ENCODE peak calls at places on chromosomes 13 and 19, in six cellular contexts. M, O, E, D, J and H are unnamed samples.

GRCh38 chr19:33403221-33403972 is 29.9 kb downstream of the CEBPG start:
- DNase-seq in M (no peak), O (no peak), E (no peak), D (peak; percentile 14), J (no peak), H (no peak)

GRCh38 chr13:36432106-36432544 is at the start of gene CCNA1:
- DNase-seq in M (peak; percentile 38), O (peak; percentile 15), E (no peak), D (peak; percentile 42), J (no peak), H (peak; percentile 21)

GRCh38 chr19:8366121-8366581 is 2.2 kb downstream of the ANGPTL4 start:
- DNase-seq in M (no peak), O (no peak), E (no peak), D (no peak), J (no peak), H (no peak)

GRCh38 chr13:94620286-94620896 is 18.7 kb downstream of the GPR180 start:
- DNase-seq in M (peak; percentile 40), O (no peak), E (peak; percentile 30), D (no peak), J (no peak), H (peak; percentile 53)

GRCh38 chr13:61029064-61029463 is 386.6 kb downstream of the PCDH20 start:
- DNase-seq in M (no peak), O (no peak), E (no peak), D (no peak), J (no peak), H (no peak)

GRCh38 chr13:26759156-26759906 is 1.3 kb downstream of the GPR12 start:
- DNase-seq in M (no peak), O (no peak), E (no peak), D (no peak), J (no peak), H (no peak)

GRCh38 chr13:67147257-67148218 is 82.6 kb downstream of the PCDH9 start:
- DNase-seq in M (peak; percentile 65), O (no peak), E (no peak), D (no peak), J (no peak), H (peak; percentile 2)

GRCh38 chr13:30615851-30616311 is 1.8 kb upstream of the USPL1 start:
- DNase-seq in M (peak; percentile 69), O (no peak), E (no peak), D (no peak), J (no peak), H (peak; percentile 75)

GRCh38 chr19:19381007-19381926 is 24.2 kb upstream of the GATAD2A start:
- DNase-seq in M (no peak), O (no peak), E (no peak), D (no peak), J (no peak), H (no peak)

GRCh38 chr19:5592531-5592930 is 24.8 kb upstream of the TINCR start:
- DNase-seq in M (no peak), O (no peak), E (no peak), D (no peak), J (no peak), H (no peak)

GRCh38 chr13:31629085-31629785 is 110.1 kb upstream of the RXFP2 start:
- DNase-seq in M (peak; percentile 52), O (no peak), E (no peak), D (no peak), J (no peak), H (peak; percentile 86)

GRCh38 chr19:13882841-13883240 is 5.9 kb downstream of the NANOS3 start:
- DNase-seq in M (no peak), O (no peak), E (no peak), D (no peak), J (no peak), H (no peak)

GRCh38 chr19:52102163-52102562 is 6.6 kb upstream of the ZNF841 start:
- DNase-seq in M (no peak), O (no peak), E (no peak), D (no peak), J (no peak), H (no peak)

GRCh38 chr13:111906306-111906705 is 160.6 kb upstream of the SOX1 start:
- DNase-seq in M (no peak), O (no peak), E (no peak), D (no peak), J (no peak), H (no peak)

GRCh38 chr13:40818926-40819325 is 29.5 kb downstream of the SLC25A15 start:
- DNase-seq in M (no peak), O (no peak), E (no peak), D (no peak), J (no peak), H (no peak)

GRCh38 chr19:34639491-34640085 is 37.4 kb downstream of the SCGB2B2 start:
- DNase-seq in M (peak; percentile 92), O (peak; percentile 47), E (no peak), D (no peak), J (no peak), H (peak; percentile 76)

DNA sequence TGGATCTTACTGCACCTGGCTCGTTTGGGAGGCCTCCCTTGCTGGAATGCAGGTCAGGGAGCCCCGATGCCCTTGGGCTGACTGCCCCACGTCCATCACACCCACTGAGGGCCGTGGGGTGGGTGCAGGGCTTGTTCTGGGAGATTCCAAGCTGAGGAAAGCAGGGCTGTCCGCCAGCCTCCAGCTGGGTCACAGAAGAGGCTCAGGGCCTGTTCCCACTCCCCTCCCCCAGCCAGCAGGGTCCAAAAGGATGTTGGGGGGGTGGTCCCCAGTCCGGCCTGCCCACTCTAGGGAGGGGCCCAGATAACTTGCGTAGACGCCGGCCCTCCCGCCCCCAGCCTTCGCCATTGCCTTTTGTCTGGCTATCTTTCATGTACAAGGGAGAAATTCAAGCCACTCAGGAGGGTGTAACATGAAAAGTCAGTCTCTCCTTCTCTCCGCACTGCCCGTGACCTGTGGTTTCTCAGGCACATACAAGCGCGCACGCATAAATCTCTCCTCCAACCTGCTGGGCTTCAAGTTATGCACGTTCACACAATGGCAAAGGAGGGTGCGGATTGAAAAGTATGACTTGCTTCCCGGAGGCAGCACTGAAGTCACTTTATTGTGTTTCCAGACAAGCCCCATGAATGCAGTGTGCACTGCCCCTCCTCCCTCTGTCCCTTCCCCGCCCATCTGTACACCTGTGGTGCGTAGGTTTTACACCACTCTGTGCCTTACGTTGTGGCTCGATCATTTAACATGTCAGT is 20.2 kb downstream of the CARM1 start:
- DNase-seq in M (no peak), O (no peak), E (peak; percentile 78), D (no peak), J (no peak), H (no peak)
- H3K4me1 ChIP-seq in M (peaks cover 6% of the 10 kb centered on the region), O (peaks cover 16% of the 10 kb centered on the region), E (peaks cover 28% of the 10 kb centered on the region), D (peaks cover 5% of the 10 kb centered on the region), J (peaks cover 2% of the 10 kb centered on the region), H (peaks cover 5% of the 10 kb centered on the region)

GRCh38 chr19:41551711-41552110 is 24.3 kb upstream of the CEACAM21 start:
- DNase-seq in M (no peak), O (no peak), E (no peak), D (no peak), J (no peak), H (no peak)

GRCh38 chr19:41551212-41551610 is 24.8 kb upstream of the CEACAM21 start:
- DNase-seq in M (no peak), O (no peak), E (no peak), D (no peak), J (no peak), H (no peak)

GRCh38 chr19:41554902-41555301 is 21.1 kb upstream of the CEACAM21 start:
- DNase-seq in M (no peak), O (no peak), E (no peak), D (no peak), J (no peak), H (no peak)

GRCh38 chr19:41553804-41554203 is 22.2 kb upstream of the CEACAM21 start:
- DNase-seq in M (no peak), O (no peak), E (no peak), D (no peak), J (no peak), H (no peak)

GRCh38 chr19:41552558-41552957 is 23.4 kb upstream of the CEACAM21 start:
- DNase-seq in M (no peak), O (no peak), E (no peak), D (no peak), J (no peak), H (no peak)
- H3K4me1 ChIP-seq in M (no peaks in the 10 kb centered on the region), O (peaks cover 12% of the 10 kb centered on the region), E (no peaks in the 10 kb centered on the region), D (no peaks in the 10 kb centered on the region), J (no peaks in the 10 kb centered on the region), H (no peaks in the 10 kb centered on the region)

GRCh38 chr13:98514268-98514667 is 62.6 kb downstream of the STK24 start:
- DNase-seq in M (no peak), O (no peak), E (no peak), D (no peak), J (no peak), H (no peak)
- H3K4me1 ChIP-seq in M (peaks cover 14% of the 10 kb centered on the region), O (peaks cover 21% of the 10 kb centered on the region), E (peaks cover 27% of the 10 kb centered on the region), D (peaks cover 5% of the 10 kb centered on the region), J (peaks cover 5% of the 10 kb centered on the region), H (peaks cover 14% of the 10 kb centered on the region)

DNA sequence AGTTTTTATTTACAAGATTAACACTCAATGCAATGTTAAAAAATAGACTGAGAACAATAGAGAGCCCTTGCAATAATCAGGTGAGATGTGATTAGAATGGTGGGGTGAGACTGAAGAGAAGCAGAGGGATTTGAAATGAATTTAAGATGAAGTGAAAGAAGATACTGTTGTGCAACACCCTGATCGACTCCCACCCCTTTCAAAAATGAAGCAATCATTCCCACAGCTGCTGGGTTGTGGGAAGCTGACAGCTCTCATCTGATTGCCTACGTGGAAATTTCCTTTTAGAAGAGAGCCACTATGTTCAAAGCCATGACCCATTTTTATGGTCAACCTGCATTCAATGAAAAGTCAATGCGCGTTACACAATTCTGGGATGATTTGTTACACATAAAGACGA is 1374.9 kb downstream of the PCDH9 start:
- DNase-seq in M (peak; percentile 66), O (no peak), E (no peak), D (no peak), J (no peak), H (no peak)
- H3K4me1 ChIP-seq in M (peaks cover 9% of the 10 kb centered on the region), O (no peaks in the 10 kb centered on the region), E (no peaks in the 10 kb centered on the region), D (no peaks in the 10 kb centered on the region), J (no peaks in the 10 kb centered on the region), H (no peaks in the 10 kb centered on the region)

DNA sequence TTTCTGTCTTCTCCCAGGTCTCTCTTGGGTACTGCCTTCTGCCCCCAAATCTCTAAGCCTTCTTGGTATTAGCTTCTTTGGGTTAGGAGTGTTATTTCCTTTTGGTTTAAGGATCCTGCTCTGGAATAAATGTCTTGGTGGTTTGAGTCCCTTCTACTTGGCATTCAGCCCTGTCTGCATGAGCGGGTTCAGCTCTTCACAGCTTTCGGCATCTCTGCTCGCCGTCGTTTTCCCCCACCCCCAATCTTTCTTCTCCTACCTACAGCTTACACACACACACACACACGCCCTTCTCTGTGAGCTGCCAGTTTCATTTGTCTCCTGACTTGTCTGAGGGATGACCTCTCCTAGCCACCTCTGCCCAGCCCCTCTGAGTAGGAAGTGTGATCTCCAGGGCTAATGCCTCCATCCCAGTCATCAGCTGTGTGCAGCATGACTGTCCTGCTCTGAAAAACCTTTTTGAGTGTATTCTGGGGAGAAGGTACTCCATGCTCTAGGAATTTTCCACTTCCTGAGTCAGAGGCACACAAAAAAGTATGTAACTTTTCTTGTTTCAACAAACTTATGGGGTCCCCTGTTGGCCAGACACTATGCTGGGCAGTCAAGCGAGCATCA is 4.7 kb downstream of the CNOT3 start:
- DNase-seq in M (no peak), O (no peak), E (no peak), D (no peak), J (no peak), H (peak; percentile 58)
- H3K4me1 ChIP-seq in M (peaks cover 7% of the 10 kb centered on the region), O (peaks cover 24% of the 10 kb centered on the region), E (peaks cover 21% of the 10 kb centered on the region), D (peaks cover 15% of the 10 kb centered on the region), J (peaks cover 10% of the 10 kb centered on the region), H (peaks cover 21% of the 10 kb centered on the region)

DNA sequence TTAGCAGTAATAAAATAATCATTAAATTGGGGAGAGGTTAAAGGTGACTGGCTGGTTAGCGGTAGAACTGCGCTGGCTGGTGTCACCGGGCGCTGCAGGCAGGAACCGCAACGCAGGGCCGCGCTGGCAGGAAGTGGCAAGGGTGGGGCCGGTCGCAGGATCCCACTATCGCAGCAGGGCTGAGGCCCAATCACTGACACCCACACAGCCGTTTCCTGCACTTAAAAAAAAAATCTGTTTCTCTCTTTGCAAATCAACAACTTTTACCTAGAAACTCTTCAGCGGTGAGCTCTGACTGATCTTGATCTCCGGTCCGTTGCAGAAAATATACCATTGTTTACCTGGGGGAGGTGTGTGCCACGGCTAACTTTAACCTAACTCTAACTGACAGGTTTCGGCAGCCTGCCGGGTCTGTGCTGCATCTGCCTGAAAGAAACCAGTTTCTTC is 46.9 kb downstream of the KLF2 start:
- DNase-seq in M (no peak), O (peak; percentile 65), E (peak; percentile 87), D (no peak), J (no peak), H (no peak)
- H3K4me1 ChIP-seq in M (peaks cover 29% of the 10 kb centered on the region), O (peaks cover 30% of the 10 kb centered on the region), E (peaks cover 22% of the 10 kb centered on the region), D (peaks cover 15% of the 10 kb centered on the region), J (no peaks in the 10 kb centered on the region), H (peaks cover 8% of the 10 kb centered on the region)